ENCODE peak calls at places on chromosomes 6 and 20, in four cellular contexts. D, K, L and G are unnamed samples.

GRCh38 chr6:26502169-26502568 is 2.1 kb downstream of the BTN1A1 start:
- ATAC-seq in D (no peak), K (peak), L (no peak), G (no peak)

GRCh38 chr20:35039146-35039545 is 53.5 kb downstream of the TRPC4AP start:
- ATAC-seq in D (no peak), K (no peak), L (peak), G (no peak)

GRCh38 chr20:16611832-16612231 is 38.6 kb upstream of the KIF16B start:
- ATAC-seq in D (no peak), K (no peak), L (no peak), G (no peak)

GRCh38 chr6:56073761-56074160 is 173.6 kb downstream of the COL21A1 start:
- ATAC-seq in D (no peak), K (no peak), L (no peak), G (no peak)

GRCh38 chr6:4819706-4820283 is 43.6 kb downstream of the CDYL start:
- ATAC-seq in D (no peak), K (peak), L (no peak), G (no peak)

GRCh38 chr6:162638931-162639574 is 88.5 kb downstream of the PRKN start:
- ATAC-seq in D (no peak), K (no peak), L (no peak), G (no peak)

GRCh38 chr20:48795058-48795457 is 32.7 kb downstream of the PREX1 start:
- ATAC-seq in D (no peak), K (no peak), L (no peak), G (no peak)

GRCh38 chr6:81772741-81773140 is 20.3 kb upstream of the TENT5A start:
- ATAC-seq in D (no peak), K (no peak), L (no peak), G (no peak)

GRCh38 chr6:56730663-56731529 is 88.2 kb upstream of the DST start:
- ATAC-seq in D (peak), K (no peak), L (no peak), G (no peak)

GRCh38 chr20:5535211-5535756 is 214.9 kb upstream of the SHLD1 start:
- ATAC-seq in D (peak), K (peak), L (peak), G (peak)

GRCh38 chr20:61589055-61589385 is 337.0 kb downstream of the CDH4 start:
- ATAC-seq in D (no peak), K (no peak), L (no peak), G (no peak)

GRCh38 chr20:45101333-45101850 is 465 bp upstream of the KCNS1 start:
- ATAC-seq in D (no peak), K (no peak), L (no peak), G (no peak)

GRCh38 chr6:129659590-129660345 is 50.2 kb downstream of the ARHGAP18 start:
- ATAC-seq in D (no peak), K (no peak), L (peak), G (no peak)

GRCh38 chr6:27287751-27288135 is 24.3 kb downstream of the POM121L2 start:
- ATAC-seq in D (no peak), K (no peak), L (no peak), G (no peak)

GRCh38 chr20:5056801-5057599 is 55.7 kb upstream of the SLC23A2 start:
- ATAC-seq in D (peak), K (peak), L (peak), G (peak)

GRCh38 chr20:62522748-62523396 is 47.1 kb upstream of the GATA5 start:
- ATAC-seq in D (no peak), K (peak), L (no peak), G (no peak)

GRCh38 chr6:3125832-3126231 is 7.3 kb downstream of the BPHL start:
- ATAC-seq in D (no peak), K (peak), L (no peak), G (no peak)

GRCh38 chr6:169915769-169916550 is 164.5 kb downstream of the ERMARD start:
- ATAC-seq in D (no peak), K (peak), L (no peak), G (peak)

GRCh38 chr20:62363920-62364851 is 2.9 kb downstream of the LAMA5 start:
- ATAC-seq in D (no peak), K (no peak), L (peak), G (no peak)

GRCh38 chr20:50194831-50195523 is 4.3 kb downstream of the CEBPB start:
- ATAC-seq in D (no peak), K (no peak), L (no peak), G (no peak)

GRCh38 chr6:14455942-14456648 is 338.5 kb downstream of the CD83 start:
- ATAC-seq in D (no peak), K (no peak), L (no peak), G (no peak)

GRCh38 chr6:61555993-61556392 is 730.0 kb downstream of the KHDRBS2 start:
- ATAC-seq in D (no peak), K (no peak), L (peak), G (no peak)

DNA sequence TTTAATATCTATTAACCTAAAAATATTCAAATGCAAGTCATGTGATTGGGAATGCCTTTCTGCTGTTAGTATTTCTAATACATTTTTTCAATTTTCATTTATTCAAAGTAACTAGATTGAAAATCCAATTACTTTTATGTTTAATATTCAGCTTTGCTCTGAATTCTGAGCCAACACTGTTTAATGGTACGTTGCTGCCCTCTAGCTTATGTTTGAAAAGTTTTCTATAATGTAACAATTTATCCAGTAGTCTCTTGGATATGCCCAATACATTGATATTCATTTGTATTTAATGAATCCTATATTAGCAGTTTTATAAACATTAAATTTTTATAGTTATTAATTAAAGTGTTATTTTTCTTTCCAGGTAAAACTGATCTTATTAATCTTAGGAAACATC is 47.4 kb downstream of the LGSN start:
- ATAC-seq in D (no peak), K (peak), L (no peak), G (no peak)
- TF ChIP-seq CTCF in D (peak), K (peak), L (peak), G (no peak)

GRCh38 chr20:31975874-31976273 is 7.9 kb downstream of the XKR7 start:
- ATAC-seq in D (no peak), K (no peak), L (no peak), G (no peak)

GRCh38 chr20:31981784-31982183 is 13.8 kb downstream of the XKR7 start:
- ATAC-seq in D (no peak), K (no peak), L (no peak), G (no peak)

GRCh38 chr20:31974975-31975481 is 7.1 kb downstream of the XKR7 start:
- ATAC-seq in D (no peak), K (no peak), L (no peak), G (no peak)

GRCh38 chr20:31977080-31977479 is 9.1 kb downstream of the XKR7 start:
- ATAC-seq in D (no peak), K (no peak), L (no peak), G (no peak)

GRCh38 chr20:31979713-31980426 is 11.9 kb downstream of the XKR7 start:
- ATAC-seq in D (no peak), K (no peak), L (no peak), G (no peak)
- TF ChIP-seq EP300 in D (no peak), K (no peak), L (no peak), G (no peak)

GRCh38 chr6:140045116-140045515 is 670.7 kb upstream of the CITED2 start:
- ATAC-seq in D (no peak), K (no peak), L (no peak), G (no peak)
- H3K4me3 ChIP-seq in D (no peak), K (no peak), L (no peak), G (no peak)

DNA sequence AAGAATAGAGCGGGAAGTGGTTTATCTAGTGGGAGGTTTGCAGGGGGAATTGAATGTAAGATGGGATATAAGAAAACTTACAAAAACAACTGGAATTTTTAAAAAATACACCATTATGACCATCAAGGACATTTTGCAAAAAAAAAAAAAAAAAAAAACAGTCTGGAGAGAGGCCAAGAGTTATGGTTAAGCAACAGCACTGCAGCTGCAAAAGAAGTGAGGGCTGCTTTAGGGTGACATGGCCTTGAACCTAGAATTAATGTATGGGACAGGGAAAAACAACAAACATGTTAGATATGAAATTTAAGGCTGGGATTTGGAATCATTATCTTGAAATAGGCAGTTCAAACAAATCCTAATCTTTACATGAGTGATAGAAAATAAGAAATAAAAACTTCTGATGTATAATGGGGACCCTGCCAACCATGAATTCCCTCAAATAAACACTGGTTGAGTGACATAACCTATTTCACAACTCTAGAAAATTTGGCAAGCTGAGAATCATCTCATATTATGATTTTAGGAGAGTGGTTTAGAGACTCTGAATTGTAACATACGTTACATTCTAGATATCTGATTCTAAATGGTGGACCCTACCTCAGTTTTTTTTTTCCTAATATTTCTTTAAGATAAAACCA is 40.1 kb downstream of the PLAGL1 start:
- ATAC-seq in D (no peak), K (no peak), L (no peak), G (no peak)
- TF ChIP-seq CTCF in D (no peak), K (no peak), L (no peak), G (no peak)

GRCh38 chr20:58209652-58210397 is 18.6 kb downstream of the ANKRD60 start:
- ATAC-seq in D (peak), K (peak), L (peak), G (peak)
- TF ChIP-seq EP300 in D (no peak), K (no peak), L (no peak), G (no peak)